ENCODE peak calls at places on chromosomes 4 and X, in five cellular contexts. G is AG04450, C is B cell, R is HCT116, F is epithelial cell of esophagus. K is an unnamed sample.

GRCh38 chrX:26411045-26411444 is 195.1 kb downstream of the MAGEB5 start:
- DNase-seq in G (no peak), C (no peak), R (no peak), F (peak), K (no peak)

GRCh38 chr4:73375328-73375741 is 28.8 kb upstream of the ALB start:
- DNase-seq in G (no peak), C (no peak), R (no peak), F (no peak), K (no peak)

GRCh38 chrX:77451041-77451440 is 3.9 kb downstream of the FGF16 start:
- DNase-seq in G (no peak), C (no peak), R (no peak), F (peak), K (peak)

GRCh38 chrX:18401848-18402213 is 23.6 kb upstream of the CDKL5 start:
- DNase-seq in G (no peak), C (no peak), R (no peak), F (no peak), K (no peak)

GRCh38 chrX:9789555-9789954 is 3.3 kb downstream of the SHROOM2 start:
- DNase-seq in G (no peak), C (no peak), R (no peak), F (no peak), K (no peak)

GRCh38 chrX:20224814-20225487 is 41.8 kb downstream of the RPS6KA3 start:
- DNase-seq in G (no peak), C (no peak), R (no peak), F (peak), K (no peak)

GRCh38 chr4:174119051-174119450 is 164.4 kb downstream of the FBXO8 start:
- DNase-seq in G (no peak), C (no peak), R (no peak), F (peak), K (peak)

GRCh38 chr4:5973486-5974220 is 44.6 kb downstream of the C4orf50 start:
- DNase-seq in G (no peak), C (no peak), R (no peak), F (no peak), K (no peak)

GRCh38 chr4:3756343-3757059 is 9.7 kb upstream of the ADRA2C start:
- DNase-seq in G (no peak), C (no peak), R (peak), F (no peak), K (no peak)

GRCh38 chrX:111348363-111348927 is 63.5 kb downstream of the DCX start:
- DNase-seq in G (no peak), C (no peak), R (no peak), F (no peak), K (no peak)

GRCh38 chr4:6746721-6747689 is 31.0 kb downstream of the BLOC1S4 start:
- DNase-seq in G (no peak), C (no peak), R (no peak), F (no peak), K (peak)

GRCh38 chr4:54570822-54571221 is 86.9 kb upstream of the KIT start:
- DNase-seq in G (no peak), C (no peak), R (no peak), F (no peak), K (no peak)
- TF ChIP-seq CTCF in G (no peak), C (no peak), R (no peak), F (no peak), K (no peak)

GRCh38 chr4:139988863-139989765 is 164.9 kb downstream of the MAML3 start:
- DNase-seq in G (peak), C (no peak), R (peak), F (peak), K (peak)

GRCh38 chr4:139984459-139984858 is 169.5 kb downstream of the MAML3 start:
- DNase-seq in G (no peak), C (no peak), R (no peak), F (no peak), K (no peak)

GRCh38 chr4:139986621-139987510 is 167.1 kb downstream of the MAML3 start:
- DNase-seq in G (no peak), C (no peak), R (no peak), F (no peak), K (no peak)

DNA sequence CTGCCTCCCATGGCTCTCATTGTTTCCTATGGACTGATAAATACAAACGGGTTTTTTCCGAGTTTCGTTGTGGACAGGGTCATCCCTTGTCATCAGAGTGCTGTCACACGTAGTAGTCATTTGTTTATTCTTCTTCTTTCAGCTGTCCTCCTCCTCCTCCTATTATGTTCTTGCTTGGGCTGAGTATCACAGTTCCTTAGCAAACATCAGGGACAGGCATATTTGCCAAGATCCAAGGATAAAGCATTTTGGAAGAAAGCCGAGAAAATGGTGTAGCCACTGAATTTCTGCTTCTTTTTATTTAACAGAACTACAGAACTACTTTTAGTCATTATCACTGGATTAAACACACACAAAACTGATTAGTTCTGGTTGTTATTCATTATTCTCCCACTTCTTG is 167.9 kb downstream of the MAML3 start:
- DNase-seq in G (no peak), C (no peak), R (no peak), F (no peak), K (no peak)
- TF ChIP-seq CTCF in G (no peak), C (no peak), R (no peak), F (no peak), K (no peak)

GRCh38 chr4:172596206-172596605 is 572.4 kb upstream of the GALNT7 start:
- DNase-seq in G (no peak), C (no peak), R (no peak), F (no peak), K (no peak)
- TF ChIP-seq CTCF in G (no peak), C (no peak), R (peak), F (no peak), K (no peak)

DNA sequence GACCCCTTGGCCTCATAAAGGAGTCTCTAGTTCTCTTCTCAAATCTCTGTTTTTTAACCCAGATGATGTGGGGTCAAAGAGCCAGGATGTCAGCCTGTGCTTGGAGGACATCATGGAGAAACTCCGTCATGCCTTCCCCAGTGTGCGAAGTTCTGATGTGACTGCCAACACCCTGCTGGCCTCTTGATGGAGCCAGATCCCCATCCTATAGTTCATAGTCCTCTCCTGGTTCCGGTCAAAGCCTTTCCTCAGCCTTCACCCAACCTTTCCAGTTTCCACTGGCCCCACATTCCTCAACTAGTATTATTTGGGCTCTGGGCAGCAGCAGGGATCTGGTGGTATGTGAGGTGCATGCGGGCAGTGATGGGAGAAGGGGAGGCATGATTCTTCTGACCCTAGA is 30.7 kb downstream of the TAF7L start:
- DNase-seq in G (no peak), C (no peak), R (no peak), F (peak), K (peak)
- TF ChIP-seq CTCF in G (peak), C (no peak), R (no peak), F (peak), K (no peak)

GRCh38 chr4:124111411-124111810 is 601.1 kb downstream of the ANKRD50 start:
- DNase-seq in G (no peak), C (no peak), R (no peak), F (no peak), K (no peak)

GRCh38 chr4:124111922-124112321 is 600.6 kb downstream of the ANKRD50 start:
- DNase-seq in G (peak), C (no peak), R (peak), F (peak), K (peak)
- TF ChIP-seq CTCF in G (peak), C (peak), R (peak), F (peak), K (peak)

GRCh38 chr4:144646523-144647094 is 653 bp downstream of the HHIP start:
- DNase-seq in G (no peak), C (peak), R (no peak), F (no peak), K (peak)
- TF ChIP-seq CTCF in G (peak), C (no peak), R (no peak), F (no peak), K (no peak)

K was measured in MCF 10A.